ENCODE peak calls at places on chromosomes 13 and 19, in ten cellular contexts. N is AG08396; K is A549; B is NCI-H1694; C is ACHN; M is cerebellar cortex; V is stimulated activated CD8-positive, alpha-beta memory T cell treated with anti-CD3 and anti-CD28 coated beads, Interleukin-12 subunit alpha, Interleukin-12 subunit beta, amount 100 ng/mL, for 4 hours; F is T-helper 9 cell; L is DMS153; U is AG20443. J is an unnamed sample.

GRCh38 chr19:21084343-21084742 is 2.3 kb downstream of the ZNF714 start:
- DNase-seq in B (no peak), L (no peak), K (no peak), F (no peak), M (no peak), U (peak; percentile 8), V (no peak), N (peak; percentile 1), C (peak; percentile 18), J (no peak)

GRCh38 chr19:31274964-31275319 is 74.3 kb downstream of the TSHZ3 start:
- DNase-seq in U (no peak), L (no peak), M (no peak), B (no peak), K (no peak), V (no peak), F (no peak), N (no peak), C (no peak), J (no peak)

GRCh38 chr19:47156861-47157454 is 26.3 kb downstream of the SAE1 start:
- DNase-seq in K (no peak), L (no peak), C (no peak), F (no peak), N (no peak), M (no peak), B (no peak), U (no peak), V (no peak), J (no peak)

GRCh38 chr13:99398916-99399622 is 91.9 kb upstream of the GPR183 start:
- DNase-seq in U (no peak), C (no peak), F (no peak), B (no peak), K (no peak), L (no peak), M (no peak), V (no peak), N (no peak), J (no peak)

GRCh38 chr13:97853550-97853949 is 99.9 kb upstream of the IPO5 start:
- DNase-seq in K (no peak), C (no peak), L (no peak), U (peak; percentile 46), F (no peak), N (peak; percentile 33), B (no peak), M (no peak), V (no peak), J (no peak)

GRCh38 chr13:77386880-77387606 is 60.1 kb upstream of the MYCBP2 start:
- DNase-seq in L (no peak), F (no peak), C (no peak), U (peak; percentile 78), M (no peak), N (peak; percentile 56), B (no peak), K (no peak), V (no peak), J (no peak)

GRCh38 chr19:1251503-1252220 is 3.3 kb downstream of the MIDN start:
- DNase-seq in B (no peak), U (no peak), L (no peak), K (no peak), M (peak; percentile 26), N (no peak), V (peak; percentile 51), F (peak; percentile 58), C (no peak), J (no peak)

GRCh38 chr19:50906217-50906616 is 5.0 kb downstream of the KLK4 start:
- DNase-seq in B (no peak), K (peak; percentile 56), N (peak; percentile 31), F (peak; percentile 16), L (no peak), C (peak; percentile 40), V (no peak), M (peak; percentile 42), U (no peak), J (no peak)

GRCh38 chr19:50669319-50670101 is 20.3 kb downstream of the C19orf81 start:
- DNase-seq in C (peak; percentile 37), M (peak; percentile 64), V (no peak), L (peak; percentile 17), N (peak; percentile 76), U (peak; percentile 77), K (peak; percentile 69), F (peak; percentile 19), B (no peak), J (no peak)

GRCh38 chr13:23833733-23834611 is 55.2 kb downstream of the MIPEP start:
- DNase-seq in C (no peak), U (no peak), V (no peak), N (no peak), K (no peak), L (no peak), F (no peak), M (no peak), B (no peak), J (peak; percentile 1)

GRCh38 chr19:35249146-35249847 is 495 bp downstream of the LSR start:
- DNase-seq in C (no peak), N (no peak), F (no peak), B (no peak), L (no peak), U (peak; percentile 15), V (no peak), K (peak; percentile 48), M (no peak), J (no peak)

J was measured in NCI-H446.